ENCODE peak calls at places on chromosome 15, in five cellular contexts. One of them, this sample, is unnamed.

GRCh38 chr15:32716216-32716959 is 1.4 kb upstream of the GREM1 start:
- DNase-seq in HTR-8/SVneo: no peak
- DNase-seq in ELR: no peak
- DNase-seq in effector memory CD4-positive, alpha-beta T cell: no peak
- DNase-seq in effector CD4-positive, alpha-beta T cell: no peak
- DNase-seq in this sample: no peak

GRCh38 chr15:43511012-43511885 is 6.2 kb upstream of the MAP1A start:
- DNase-seq in ELR: peak
- DNase-seq in effector memory CD4-positive, alpha-beta T cell: no peak
- DNase-seq in HTR-8/SVneo: no peak
- DNase-seq in effector CD4-positive, alpha-beta T cell: no peak
- DNase-seq in this sample: peak

GRCh38 chr15:51580385-51580784 is 42.2 kb downstream of the DMXL2 start:
- DNase-seq in ELR: no peak
- DNase-seq in HTR-8/SVneo: no peak
- DNase-seq in effector CD4-positive, alpha-beta T cell: no peak
- DNase-seq in effector memory CD4-positive, alpha-beta T cell: no peak
- DNase-seq in this sample: no peak

GRCh38 chr15:90465140-90465929 is 64.4 kb upstream of the CRTC3 start:
- DNase-seq in effector memory CD4-positive, alpha-beta T cell: no peak
- DNase-seq in ELR: peak
- DNase-seq in effector CD4-positive, alpha-beta T cell: no peak
- DNase-seq in HTR-8/SVneo: no peak
- DNase-seq in this sample: no peak

GRCh38 chr15:77455696-77456293 is 35.1 kb downstream of the HMG20A start:
- DNase-seq in effector CD4-positive, alpha-beta T cell: no peak
- DNase-seq in ELR: peak
- DNase-seq in HTR-8/SVneo: no peak
- DNase-seq in effector memory CD4-positive, alpha-beta T cell: no peak
- DNase-seq in this sample: no peak

GRCh38 chr15:96181873-96182301 is 148.6 kb upstream of the NR2F2 start:
- DNase-seq in effector memory CD4-positive, alpha-beta T cell: no peak
- DNase-seq in ELR: peak
- DNase-seq in HTR-8/SVneo: no peak
- DNase-seq in effector CD4-positive, alpha-beta T cell: no peak
- DNase-seq in this sample: no peak

GRCh38 chr15:29914441-29915053 is 92.3 kb upstream of the TJP1 start:
- DNase-seq in HTR-8/SVneo: no peak
- DNase-seq in ELR: no peak
- DNase-seq in effector CD4-positive, alpha-beta T cell: no peak
- DNase-seq in effector memory CD4-positive, alpha-beta T cell: no peak
- DNase-seq in this sample: no peak

GRCh38 chr15:39578851-39579486 is 1.9 kb upstream of the THBS1 start:
- DNase-seq in ELR: peak
- DNase-seq in effector memory CD4-positive, alpha-beta T cell: no peak
- DNase-seq in HTR-8/SVneo: no peak
- DNase-seq in effector CD4-positive, alpha-beta T cell: no peak
- DNase-seq in this sample: no peak

GRCh38 chr15:22903961-22904534 is 65.6 kb downstream of the NIPA2 start:
- DNase-seq in HTR-8/SVneo: no peak
- DNase-seq in effector CD4-positive, alpha-beta T cell: no peak
- DNase-seq in ELR: no peak
- DNase-seq in effector memory CD4-positive, alpha-beta T cell: no peak
- DNase-seq in this sample: no peak

GRCh38 chr15:20345401-20345958 is 196.1 kb downstream of the GOLGA6L6 start:
- DNase-seq in effector CD4-positive, alpha-beta T cell: no peak
- DNase-seq in ELR: no peak
- DNase-seq in effector memory CD4-positive, alpha-beta T cell: no peak
- DNase-seq in HTR-8/SVneo: no peak
- DNase-seq in this sample: no peak

GRCh38 chr15:77027697-77028450 is 32.9 kb downstream of the PSTPIP1 start:
- DNase-seq in effector CD4-positive, alpha-beta T cell: no peak
- DNase-seq in effector memory CD4-positive, alpha-beta T cell: no peak
- DNase-seq in HTR-8/SVneo: no peak
- DNase-seq in ELR: no peak
- DNase-seq in this sample: no peak

GRCh38 chr15:88630141-88630721 is 8.6 kb upstream of the ISG20 start:
- DNase-seq in effector CD4-positive, alpha-beta T cell: no peak
- DNase-seq in HTR-8/SVneo: no peak
- DNase-seq in ELR: peak
- DNase-seq in effector memory CD4-positive, alpha-beta T cell: no peak
- DNase-seq in this sample: no peak

GRCh38 chr15:80250614-80251504 is 1.2 kb downstream of the CTXND1 start:
- DNase-seq in ELR: no peak
- DNase-seq in HTR-8/SVneo: no peak
- DNase-seq in effector memory CD4-positive, alpha-beta T cell: no peak
- DNase-seq in effector CD4-positive, alpha-beta T cell: no peak
- DNase-seq in this sample: no peak

GRCh38 chr15:64014995-64015394 is 31.3 kb downstream of the DAPK2 start:
- DNase-seq in HTR-8/SVneo: no peak
- DNase-seq in ELR: no peak
- DNase-seq in effector memory CD4-positive, alpha-beta T cell: no peak
- DNase-seq in effector CD4-positive, alpha-beta T cell: no peak
- DNase-seq in this sample: no peak

GRCh38 chr15:74906193-74906449 is 530 bp downstream of the FAM219B start:
- DNase-seq in ELR: no peak
- DNase-seq in effector memory CD4-positive, alpha-beta T cell: no peak
- DNase-seq in effector CD4-positive, alpha-beta T cell: no peak
- DNase-seq in HTR-8/SVneo: no peak
- DNase-seq in this sample: peak

GRCh38 chr15:26720546-26720945 is 52.3 kb downstream of the GABRB3 start:
- DNase-seq in ELR: no peak
- DNase-seq in effector CD4-positive, alpha-beta T cell: no peak
- DNase-seq in effector memory CD4-positive, alpha-beta T cell: no peak
- DNase-seq in HTR-8/SVneo: no peak
- DNase-seq in this sample: no peak

GRCh38 chr15:75234191-75234810 is 23.8 kb upstream of the GOLGA6C start:
- DNase-seq in effector CD4-positive, alpha-beta T cell: no peak
- DNase-seq in effector memory CD4-positive, alpha-beta T cell: no peak
- DNase-seq in ELR: no peak
- DNase-seq in HTR-8/SVneo: no peak
- DNase-seq in this sample: no peak

GRCh38 chr15:29870495-29871151 is 48.4 kb upstream of the TJP1 start:
- DNase-seq in effector CD4-positive, alpha-beta T cell: no peak
- DNase-seq in HTR-8/SVneo: no peak
- DNase-seq in effector memory CD4-positive, alpha-beta T cell: no peak
- DNase-seq in ELR: no peak
- DNase-seq in this sample: no peak

GRCh38 chr15:52733696-52734255 is 54.6 kb upstream of the ATOSA start:
- DNase-seq in ELR: no peak
- DNase-seq in effector memory CD4-positive, alpha-beta T cell: no peak
- DNase-seq in HTR-8/SVneo: no peak
- DNase-seq in effector CD4-positive, alpha-beta T cell: no peak
- DNase-seq in this sample: no peak

GRCh38 chr15:77541421-77542181 is 91.1 kb downstream of the LINGO1 start:
- DNase-seq in effector memory CD4-positive, alpha-beta T cell: no peak
- DNase-seq in HTR-8/SVneo: no peak
- DNase-seq in ELR: no peak
- DNase-seq in effector CD4-positive, alpha-beta T cell: no peak
- DNase-seq in this sample: no peak

GRCh38 chr15:25173241-25174028 is 218.6 kb downstream of the SNRPN start:
- DNase-seq in ELR: no peak
- DNase-seq in HTR-8/SVneo: no peak
- DNase-seq in effector memory CD4-positive, alpha-beta T cell: no peak
- DNase-seq in effector CD4-positive, alpha-beta T cell: no peak
- DNase-seq in this sample: peak

GRCh38 chr15:67133738-67134576 is 68.6 kb downstream of the SMAD3 start:
- DNase-seq in HTR-8/SVneo: no peak
- DNase-seq in effector memory CD4-positive, alpha-beta T cell: peak
- DNase-seq in ELR: peak
- DNase-seq in effector CD4-positive, alpha-beta T cell: peak
- DNase-seq in this sample: peak

GRCh38 chr15:34038023-34038403 is 991 bp downstream of the AVEN start:
- DNase-seq in HTR-8/SVneo: no peak
- DNase-seq in effector memory CD4-positive, alpha-beta T cell: no peak
- DNase-seq in ELR: no peak
- DNase-seq in effector CD4-positive, alpha-beta T cell: no peak
- DNase-seq in this sample: no peak

GRCh38 chr15:90219421-90220141 is 14.2 kb downstream of the CIB1 start:
- DNase-seq in effector memory CD4-positive, alpha-beta T cell: peak
- DNase-seq in ELR: peak
- DNase-seq in effector CD4-positive, alpha-beta T cell: peak
- DNase-seq in HTR-8/SVneo: no peak
- DNase-seq in this sample: peak

GRCh38 chr15:72599855-72600464 is 54.5 kb upstream of the GOLGA6B start:
- DNase-seq in effector memory CD4-positive, alpha-beta T cell: no peak
- DNase-seq in HTR-8/SVneo: peak
- DNase-seq in effector CD4-positive, alpha-beta T cell: no peak
- DNase-seq in ELR: peak
- DNase-seq in this sample: peak

GRCh38 chr15:52040167-52040900 is 21.3 kb downstream of the MAPK6 start:
- DNase-seq in ELR: no peak
- DNase-seq in HTR-8/SVneo: no peak
- DNase-seq in effector memory CD4-positive, alpha-beta T cell: no peak
- DNase-seq in effector CD4-positive, alpha-beta T cell: no peak
- DNase-seq in this sample: no peak

GRCh38 chr15:77482570-77482969 is 61.9 kb downstream of the HMG20A start:
- DNase-seq in effector CD4-positive, alpha-beta T cell: no peak
- DNase-seq in ELR: peak
- DNase-seq in HTR-8/SVneo: peak
- DNase-seq in effector memory CD4-positive, alpha-beta T cell: no peak
- DNase-seq in this sample: no peak

GRCh38 chr15:80419546-80419945 is 15.4 kb downstream of the ARNT2 start:
- DNase-seq in HTR-8/SVneo: no peak
- DNase-seq in ELR: no peak
- DNase-seq in effector CD4-positive, alpha-beta T cell: no peak
- DNase-seq in effector memory CD4-positive, alpha-beta T cell: no peak
- DNase-seq in this sample: no peak